ENCODE peak calls at places on chromosomes 3 and 15, in five cellular contexts. Z, Q, B, T and C are unnamed samples.

GRCh38 chr15:89783111-89783860 is 7.2 kb downstream of the MESP2 start:
- DNase-seq in Z (no peak), Q (peak), B (peak), T (peak), C (peak)

GRCh38 chr3:99128740-99129505 is 227.4 kb upstream of the DCBLD2 start:
- DNase-seq in Z (no peak), Q (peak), B (peak), T (peak), C (peak)

GRCh38 chr15:77650285-77650684 is 17.6 kb upstream of the LINGO1 start:
- DNase-seq in Z (no peak), Q (no peak), B (peak), T (peak), C (no peak)

GRCh38 chr3:77001071-77001470 is 38.8 kb upstream of the ROBO2 start:
- DNase-seq in Z (no peak), Q (no peak), B (no peak), T (no peak), C (no peak)

GRCh38 chr3:64343692-64344440 is 118.6 kb upstream of the PRICKLE2 start:
- DNase-seq in Z (no peak), Q (peak), B (peak), T (peak), C (no peak)

GRCh38 chr3:23264413-23264812 is 61.3 kb downstream of the UBE2E2 start:
- DNase-seq in Z (no peak), Q (peak), B (peak), T (peak), C (no peak)

GRCh38 chr3:65402597-65402996 is 636.1 kb downstream of the MAGI1 start:
- DNase-seq in Z (no peak), Q (peak), B (peak), T (peak), C (peak)

GRCh38 chr3:8888296-8888915 is 74.9 kb downstream of the RAD18 start:
- DNase-seq in Z (no peak), Q (peak), B (peak), T (peak), C (no peak)

GRCh38 chr3:31105438-31106077 is 211.1 kb upstream of the GADL1 start:
- DNase-seq in Z (no peak), Q (peak), B (peak), T (peak), C (peak)

GRCh38 chr3:67901681-67902080 is 247.3 kb upstream of the SUCLG2 start:
- DNase-seq in Z (no peak), Q (no peak), B (no peak), T (peak), C (no peak)
- TF ChIP-seq CTCF in Z (peak), Q (no peak), B (no peak), T (no peak), C (no peak)

GRCh38 chr15:51386486-51386885 is 45.0 kb downstream of the GLDN start:
- DNase-seq in Z (no peak), Q (no peak), B (no peak), T (no peak), C (no peak)

GRCh38 chr15:51386029-51386428 is 44.6 kb downstream of the GLDN start:
- DNase-seq in Z (no peak), Q (no peak), B (no peak), T (no peak), C (no peak)

GRCh38 chr15:51380999-51381806 is 39.7 kb downstream of the GLDN start:
- DNase-seq in Z (no peak), Q (peak), B (peak), T (peak), C (peak)

GRCh38 chr15:51379390-51379789 is 37.9 kb downstream of the GLDN start:
- DNase-seq in Z (no peak), Q (no peak), B (no peak), T (no peak), C (peak)

GRCh38 chr15:51382787-51383186 is 41.3 kb downstream of the GLDN start:
- DNase-seq in Z (no peak), Q (peak), B (peak), T (peak), C (peak)
- TF ChIP-seq CTCF in Z (peak), Q (peak), B (peak), T (peak), C (peak)

GRCh38 chr3:133821767-133822638 is 16.4 kb downstream of the SRPRB start:
- DNase-seq in Z (no peak), Q (peak), B (peak), T (peak), C (peak)
- TF ChIP-seq CTCF in Z (no peak), Q (peak), B (no peak), T (no peak), C (peak)

DNA sequence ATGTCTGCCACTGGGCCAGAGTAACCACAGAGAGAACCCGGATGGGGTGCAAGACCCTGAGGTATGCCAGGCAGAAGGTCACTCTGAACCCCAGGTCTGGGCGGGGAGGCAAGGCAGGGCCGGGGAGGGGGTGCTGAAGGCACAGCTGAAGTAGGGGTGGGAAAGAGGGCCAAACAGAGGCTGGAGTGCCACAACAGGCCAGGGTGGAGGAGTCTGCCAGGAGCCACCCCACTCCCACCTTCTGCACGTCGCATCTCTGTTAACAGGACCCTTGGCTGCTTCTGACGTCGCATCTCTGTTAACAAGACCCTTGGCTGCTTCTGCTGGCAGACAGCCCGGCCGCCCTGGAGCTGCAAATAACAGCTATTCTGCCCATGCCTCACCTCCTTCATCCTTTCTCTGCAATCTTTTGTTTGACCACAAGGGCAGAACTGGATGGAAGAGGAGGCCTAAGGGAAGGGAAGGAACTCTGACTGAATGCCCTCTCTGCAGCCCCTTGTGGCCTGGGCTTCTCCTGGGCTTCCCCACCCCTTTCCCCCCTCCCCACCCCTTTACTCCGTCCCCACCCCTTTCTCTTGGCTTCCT is 20.6 kb upstream of the FBLN2 start:
- DNase-seq in Z (no peak), Q (no peak), B (peak), T (peak), C (no peak)
- TF ChIP-seq CTCF in Z (no peak), Q (no peak), B (peak), T (peak), C (peak)

GRCh38 chr3:14492948-14493881 is 46.9 kb downstream of the GRIP2 start:
- DNase-seq in Z (no peak), Q (no peak), B (no peak), T (no peak), C (no peak)

GRCh38 chr3:14494973-14495300 is 45.2 kb downstream of the GRIP2 start:
- DNase-seq in Z (no peak), Q (no peak), B (no peak), T (no peak), C (no peak)

GRCh38 chr3:14494279-14494972 is 45.7 kb downstream of the GRIP2 start:
- DNase-seq in Z (no peak), Q (no peak), B (no peak), T (no peak), C (no peak)

GRCh38 chr3:14496351-14496750 is 43.8 kb downstream of the GRIP2 start:
- DNase-seq in Z (no peak), Q (no peak), B (no peak), T (no peak), C (no peak)

GRCh38 chr3:14497321-14497720 is 42.8 kb downstream of the GRIP2 start:
- DNase-seq in Z (no peak), Q (no peak), B (no peak), T (no peak), C (no peak)
- TF ChIP-seq CTCF in Z (no peak), Q (no peak), B (no peak), T (no peak), C (no peak)